ENCODE peak calls at places on chromosomes 1 and 21, in five cellular contexts. S is bronchial epithelial cell; N is activated effector memory CD4-positive, alpha-beta T cell treated with Interleukin-2 at 50 U/mL for 16 hours; X is stimulated activated CD8-positive, alpha-beta memory T cell treated with anti-CD3 and anti-CD28 coated beads, Interleukin-7, amount 100 ng/mL, for 1 hour; Y is retina. G is an unnamed sample.
A peak's percentile ranks its signal among the peaks of the same experiment; 100 is the strongest.

GRCh38 chr1:40980453-40981121 is 1.1 kb downstream of the CTPS1 start:
- DNase-seq in S (peak; percentile 76), N (peak; percentile 39), X (peak; percentile 14), Y (peak; percentile 64), G (peak; percentile 41)

GRCh38 chr1:150272379-150272840 is at the start of gene C1orf54:
- DNase-seq in Y (peak; percentile 49), S (no peak), N (no peak), X (no peak), G (no peak)

GRCh38 chr21:33069994-33070811 is at the start of gene OLIG1:
- DNase-seq in N (no peak), S (no peak), X (no peak), Y (peak; percentile 88), G (no peak)

GRCh38 chr21:42414928-42415769 is 11.4 kb downstream of the UBASH3A start:
- DNase-seq in Y (no peak), X (peak; percentile 73), N (peak; percentile 74), S (peak; percentile 83), G (peak; percentile 92)

GRCh38 chr21:45972716-45973474 is 8.7 kb upstream of the COL6A1 start:
- DNase-seq in Y (no peak), N (no peak), X (no peak), S (no peak), G (no peak)

GRCh38 chr1:29683472-29683871 is 447.1 kb downstream of the PTPRU start:
- DNase-seq in Y (no peak), S (no peak), X (no peak), N (no peak), G (no peak)

GRCh38 chr1:228336308-228337030 is 70.2 kb downstream of the TRIM11 start:
- DNase-seq in N (no peak), X (no peak), S (no peak), Y (no peak), G (no peak)

GRCh38 chr1:187261637-187262036 is 432.9 kb downstream of the PLA2G4A start:
- DNase-seq in N (no peak), Y (peak; percentile 15), X (no peak), S (no peak), G (no peak)

GRCh38 chr1:200258447-200259375 is 151.1 kb downstream of the ZNF281 start:
- DNase-seq in X (no peak), N (no peak), S (peak; percentile 39), Y (no peak), G (peak; percentile 62)

GRCh38 chr1:186503210-186503609 is 42.3 kb upstream of the PDC start:
- DNase-seq in N (no peak), Y (no peak), X (no peak), S (peak; percentile 94), G (no peak)

GRCh38 chr1:46519209-46519608 is 29.6 kb downstream of the DMBX1 start:
- DNase-seq in X (no peak), S (peak; percentile 30), N (no peak), Y (no peak), G (no peak)

GRCh38 chr1:54577612-54578011 is 29.6 kb downstream of the ACOT11 start:
- DNase-seq in X (no peak), N (no peak), Y (no peak), S (no peak), G (peak; percentile 33)

GRCh38 chr1:198530964-198531363 is 9.5 kb downstream of the ATP6V1G3 start:
- DNase-seq in Y (peak; percentile 61), S (no peak), N (no peak), X (no peak), G (no peak)

GRCh38 chr1:2314803-2315710 is 76.3 kb downstream of the MORN1 start:
- DNase-seq in N (peak; percentile 55), X (peak; percentile 56), S (no peak), Y (no peak), G (no peak)

GRCh38 chr1:51453010-51453409 is 66.1 kb downstream of the EPS15 start:
- DNase-seq in Y (no peak), N (no peak), X (no peak), S (no peak), G (no peak)

GRCh38 chr1:50968884-50969610 is 998 bp upstream of the CDKN2C start:
- DNase-seq in N (peak; percentile 34), X (no peak), Y (peak; percentile 87), S (peak; percentile 32), G (no peak)

GRCh38 chr1:61293197-61293596 is 210.8 kb downstream of the NFIA start:
- DNase-seq in N (no peak), Y (no peak), X (no peak), S (peak; percentile 53), G (peak; percentile 27)

GRCh38 chr1:40248429-40248828 is 692 bp downstream of the TMCO2 start:
- DNase-seq in Y (no peak), N (no peak), X (no peak), S (no peak), G (no peak)

GRCh38 chr1:31799895-31800676 is 15.7 kb downstream of the SPOCD1 start:
- DNase-seq in S (no peak), X (no peak), Y (no peak), N (no peak), G (no peak)

GRCh38 chr1:85940621-85941306 is 215.8 kb downstream of the COL24A1 start:
- DNase-seq in N (no peak), Y (no peak), X (no peak), S (no peak), G (no peak)

GRCh38 chr1:3064901-3065300 is 4.1 kb upstream of the PRDM16 start:
- DNase-seq in X (no peak), S (no peak), Y (no peak), N (no peak), G (no peak)

GRCh38 chr21:45410151-45410864 is 5.3 kb downstream of the COL18A1 start:
- DNase-seq in S (no peak), Y (peak; percentile 36), X (no peak), N (no peak), G (no peak)

GRCh38 chr1:119587328-119587727 is 60.7 kb downstream of the ZNF697 start:
- DNase-seq in S (no peak), X (no peak), Y (no peak), N (no peak), G (no peak)

GRCh38 chr1:24329797-24330543 is 10.8 kb downstream of the GRHL3 start:
- DNase-seq in N (no peak), S (peak; percentile 81), X (no peak), Y (no peak), G (no peak)

G was measured in MCF 10A.